ENCODE peak calls at places on chromosomes 11 and 22, in six cellular contexts. A is mesendoderm, C is prostate gland, N is fibroblast of lung, L is adrenal gland, I is heart left ventricle. O is an unnamed sample. For H3K4me1 and H3K36me3, the result is how much of the 10 kb centered on the place peaks cover.

GRCh38 chr11:65650547-65651338 is 12.0 kb downstream of the RELA start:
- DNase-seq in L (peak), A (peak), I (peak), N (no peak), C (peak), O (no peak)

GRCh38 chr11:121591405-121592033 is 138.8 kb upstream of the SORL1-AS1 start:
- DNase-seq in N (peak), C (peak), A (peak), I (peak), L (peak), O (peak)

GRCh38 chr22:30031328-30031727 is 48.9 kb upstream of the HORMAD2 start:
- DNase-seq in I (no peak), A (no peak), N (no peak), L (no peak), C (no peak), O (no peak)

GRCh38 chr11:18005376-18006129 is 7.3 kb downstream of the SERGEF start:
- DNase-seq in C (no peak), A (peak), N (no peak), L (no peak), I (no peak), O (no peak)

GRCh38 chr11:86931965-86932332 is 23.2 kb downstream of the FZD4 start:
- DNase-seq in N (peak), A (peak), L (peak), C (no peak), I (no peak), O (no peak)

GRCh38 chr11:113932788-113933187 is 28.2 kb downstream of the HTR3B start:
- DNase-seq in L (no peak), N (no peak), I (no peak), A (no peak), C (no peak), O (no peak)

GRCh38 chr22:32066820-32067219 is 23.8 kb downstream of the SLC5A1 start:
- DNase-seq in I (no peak), C (no peak), A (no peak), L (no peak), N (no peak), O (no peak)

GRCh38 chr11:34373727-34374126 is 15.9 kb upstream of the ABTB2 start:
- DNase-seq in N (no peak), L (no peak), I (no peak), C (no peak), A (no peak), O (no peak)

GRCh38 chr22:38733329-38734202 is 22.2 kb downstream of the SUN2 start:
- DNase-seq in N (peak), L (peak), I (no peak), C (peak), A (no peak), O (peak)

GRCh38 chr11:1933416-1934325 is 13.5 kb upstream of the MRPL23 start:
- DNase-seq in I (no peak), L (no peak), C (no peak), A (no peak), N (no peak), O (no peak)

GRCh38 chr22:27111796-27112195 is 454.4 kb downstream of the MIAT start:
- DNase-seq in C (no peak), I (no peak), A (no peak), N (peak), L (no peak), O (no peak)

GRCh38 chr22:33625959-33626358 is 294.3 kb downstream of the LARGE1 start:
- DNase-seq in I (no peak), N (no peak), L (no peak), C (no peak), A (no peak), O (no peak)

GRCh38 chr11:4094348-4095291 is at the start of gene RRM1:
- DNase-seq in C (peak), I (peak), L (peak), A (peak), N (peak), O (peak)
- H3K4me1 ChIP-seq in C (under half), I (under half), L (under half), A (under half), N (under half), O (under half)

GRCh38 chr11:13378316-13378715 is 84.7 kb downstream of the BTBD10 start:
- DNase-seq in I (no peak), A (no peak), L (no peak), N (no peak), C (no peak), O (no peak)

GRCh38 chr11:13376402-13376801 is 86.6 kb downstream of the BTBD10 start:
- DNase-seq in L (no peak), N (no peak), C (no peak), I (no peak), A (no peak), O (no peak)

GRCh38 chr11:13380731-13381130 is 82.3 kb downstream of the BTBD10 start:
- DNase-seq in A (no peak), C (no peak), N (no peak), I (no peak), L (no peak), O (no peak)

GRCh38 chr11:13376838-13377237 is 86.2 kb downstream of the BTBD10 start:
- DNase-seq in A (no peak), C (no peak), L (no peak), I (no peak), N (no peak), O (no peak)

DNA sequence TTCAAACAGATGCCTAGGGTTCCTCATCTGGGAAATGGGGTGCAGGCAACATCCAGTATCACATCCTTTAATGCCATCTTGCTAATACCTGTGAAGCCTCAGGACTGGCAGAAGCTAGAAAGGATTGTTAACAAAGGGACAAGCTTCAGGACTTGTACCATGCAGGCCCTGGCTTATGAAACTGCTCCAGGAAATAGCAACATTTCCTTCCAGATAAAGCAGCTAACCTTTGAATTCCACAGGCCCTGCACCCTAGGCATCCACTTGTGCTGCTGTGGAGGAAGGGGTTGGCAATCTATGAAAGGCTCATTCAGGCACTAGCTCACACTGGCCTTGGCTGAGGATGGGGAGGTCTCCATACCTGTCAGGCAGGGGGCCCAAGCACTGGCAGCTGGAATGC is 87.2 kb downstream of the BTBD10 start:
- DNase-seq in L (no peak), N (no peak), C (no peak), A (no peak), I (no peak), O (no peak)
- H3K36me3 ChIP-seq in L (half or more), N (under half), C (under half), A (under half), I (half or more), O (under half)

DNA sequence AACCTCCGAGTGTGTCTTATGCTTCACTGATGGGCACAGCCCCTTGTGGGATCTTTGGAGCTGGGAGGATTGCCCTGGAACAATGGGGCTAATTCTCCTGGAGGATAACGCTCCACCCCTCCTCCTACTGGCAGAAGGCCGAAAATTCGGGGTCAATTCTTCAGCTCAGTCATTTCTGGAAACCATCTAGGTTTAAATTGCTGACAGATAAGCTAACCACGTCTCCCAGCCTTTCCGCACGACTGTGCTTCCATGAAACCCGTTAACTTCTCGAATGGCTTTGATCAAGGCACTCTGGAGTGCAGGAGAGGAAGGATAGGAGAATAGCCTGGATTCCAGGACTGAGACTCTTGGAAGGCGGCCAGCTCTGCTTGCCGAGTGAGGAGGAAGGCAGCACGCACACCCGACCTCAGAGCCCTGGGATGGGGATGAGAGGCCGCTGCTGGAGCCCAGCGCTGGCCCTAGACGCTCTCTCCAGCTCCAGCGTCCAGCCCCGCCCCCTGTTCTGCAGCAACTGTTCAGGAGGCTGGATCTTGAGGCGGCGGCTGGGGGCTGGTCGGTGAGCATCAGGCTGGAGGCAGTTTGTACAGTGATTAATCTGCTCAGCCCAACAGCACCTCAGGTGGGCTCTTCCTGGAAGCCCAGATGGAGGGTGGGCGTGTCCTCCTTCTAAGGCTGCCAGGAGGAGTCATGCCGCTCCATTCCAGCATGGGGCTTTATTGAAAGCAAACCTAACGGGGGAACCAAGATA is 176.7 kb upstream of the NCAM1 start:
- DNase-seq in N (peak), C (peak), A (peak), L (peak), I (peak), O (peak)
- H3K4me3 ChIP-seq in N (no peak), C (no peak), A (no peak), L (no peak), I (no peak), O (no peak)

GRCh38 chr11:128840783-128841182 is 26.3 kb downstream of the KCNJ1 start:
- DNase-seq in C (no peak), A (no peak), I (no peak), N (no peak), L (no peak), O (no peak)
- H3K4me1 ChIP-seq in C (under half), A (under half), I (under half), N (under half), L (under half), O (under half)

GRCh38 chr11:67364783-67365525 is 8.4 kb downstream of the CLCF1 start:
- DNase-seq in N (no peak), I (no peak), A (no peak), C (no peak), L (no peak), O (no peak)

GRCh38 chr11:67365756-67366384 is 7.5 kb downstream of the CLCF1 start:
- DNase-seq in N (no peak), C (no peak), I (no peak), A (no peak), L (no peak), O (no peak)

GRCh38 chr11:67366546-67366945 is 6.9 kb downstream of the CLCF1 start:
- DNase-seq in A (no peak), L (no peak), N (no peak), I (no peak), C (no peak), O (no peak)

GRCh38 chr11:67367014-67367835 is 6.2 kb downstream of the CLCF1 start:
- DNase-seq in L (no peak), N (peak), A (no peak), I (no peak), C (no peak), O (no peak)

GRCh38 chr11:67364169-67364568 is 9.2 kb downstream of the CLCF1 start:
- DNase-seq in N (no peak), C (no peak), A (no peak), I (no peak), L (no peak), O (no peak)
- H3K36me3 ChIP-seq in N (under half), C (under half), A (under half), I (under half), L (under half), O (under half)

GRCh38 chr22:28711820-28712777 is 29.5 kb downstream of the CHEK2 start:
- DNase-seq in N (peak), I (no peak), A (peak), C (no peak), L (peak), O (no peak)

GRCh38 chr22:28711341-28711740 is 30.3 kb downstream of the CHEK2 start:
- DNase-seq in L (no peak), I (no peak), A (no peak), C (no peak), N (no peak), O (no peak)

GRCh38 chr22:28714043-28714442 is 27.6 kb downstream of the CHEK2 start:
- DNase-seq in N (peak), L (no peak), C (no peak), I (no peak), A (no peak), O (no peak)

GRCh38 chr22:28710112-28710888 is 30.7 kb upstream of the TTC28 start:
- DNase-seq in C (no peak), L (no peak), I (no peak), N (peak), A (no peak), O (no peak)

GRCh38 chr22:28710889-28711285 is 30.7 kb downstream of the CHEK2 start:
- DNase-seq in C (no peak), N (peak), L (no peak), I (no peak), A (no peak), O (no peak)
- H3K4me3 ChIP-seq in C (no peak), N (no peak), L (no peak), I (no peak), A (no peak), O (peak)

GRCh38 chr11:44889266-44889665 is 61.4 kb downstream of the TP53I11 start:
- DNase-seq in A (no peak), N (peak), C (no peak), I (no peak), L (no peak), O (no peak)
- H3K4me1 ChIP-seq in A (under half), N (under half), C (under half), I (under half), L (under half), O (under half)

GRCh38 chr11:42239102-42239501 is 779.6 kb upstream of the LRRC4C start:
- DNase-seq in N (peak), A (no peak), C (peak), I (no peak), L (no peak), O (no peak)
- H3K36me3 ChIP-seq in N (under half), A (under half), C (under half), I (under half), L (under half), O (under half)